ENCODE peak calls at places on chromosomes 1 and 21, in five cellular contexts. K is T-helper 9 cell; X is HEK293T; V is epithelial cell of esophagus; N is activated T-cell treated with anti-CD3 and anti-CD28 coated beads, Interleukin-2, amount 50 U/mL, for 72 hours. P is an unnamed sample.

GRCh38 chr1:65564493-65564892 is 144.0 kb downstream of the LEPR start:
- DNase-seq in N (no peak), V (no peak), K (no peak), X (peak; percentile 31), P (no peak)

GRCh38 chr1:232368821-232369321 is 261.1 kb downstream of the SIPA1L2 start:
- DNase-seq in X (no peak), N (no peak), K (no peak), V (no peak), P (no peak)

GRCh38 chr21:42193131-42193671 is 25.7 kb upstream of the ABCG1 start:
- DNase-seq in K (peak; percentile 49), X (no peak), N (peak; percentile 87), V (peak; percentile 36), P (no peak)

GRCh38 chr1:228282329-228283042 is 74.6 kb downstream of the OBSCN start:
- DNase-seq in V (no peak), X (no peak), N (no peak), K (no peak), P (peak; percentile 5)

GRCh38 chr1:119531606-119532323 is 24.8 kb downstream of the HSD3B1 start:
- DNase-seq in N (no peak), X (no peak), V (no peak), K (no peak), P (no peak)

GRCh38 chr1:248421384-248421783 is 18.5 kb downstream of the OR2T1 start:
- DNase-seq in X (no peak), V (no peak), N (no peak), K (no peak), P (no peak)

GRCh38 chr1:228072658-228073043 is 9.9 kb upstream of the ARF1 start:
- DNase-seq in N (no peak), K (no peak), X (no peak), V (no peak), P (no peak)

GRCh38 chr1:48693674-48694347 is 82.9 kb downstream of the BEND5 start:
- DNase-seq in N (no peak), X (no peak), V (peak; percentile 70), K (no peak), P (no peak)

GRCh38 chr1:63411081-63411480 is 43.7 kb downstream of the ALG6 start:
- DNase-seq in K (no peak), N (no peak), V (no peak), X (no peak), P (no peak)

GRCh38 chr1:156912861-156913808 is 7.3 kb upstream of the LRRC71 start:
- DNase-seq in V (no peak), N (no peak), X (no peak), K (no peak), P (no peak)

GRCh38 chr1:238690415-238690814 is 696.0 kb upstream of the CHRM3 start:
- DNase-seq in N (no peak), K (no peak), X (no peak), V (peak; percentile 39), P (no peak)

GRCh38 chr1:5664906-5665875 is 327.0 kb downstream of the NPHP4 start:
- DNase-seq in X (no peak), N (no peak), V (no peak), K (no peak), P (no peak)

GRCh38 chr1:245441699-245442098 is 286.9 kb downstream of the KIF26B start:
- DNase-seq in K (no peak), X (no peak), N (no peak), V (no peak), P (no peak)

GRCh38 chr1:10074855-10075418 is 42.2 kb downstream of the UBE4B start:
- DNase-seq in K (no peak), N (no peak), V (peak; percentile 62), X (no peak), P (no peak)

GRCh38 chr21:43304621-43305335 is 122.2 kb downstream of the SIK1 start:
- DNase-seq in X (no peak), K (no peak), V (no peak), N (no peak), P (no peak)

GRCh38 chr21:33257404-33257803 is 8.8 kb upstream of the IL10RB start:
- DNase-seq in K (no peak), N (no peak), V (no peak), X (no peak), P (no peak)

GRCh38 chr1:26827663-26828062 is 1.2 kb downstream of the ZDHHC18 start:
- DNase-seq in V (no peak), N (no peak), X (peak; percentile 9), K (no peak), P (no peak)

GRCh38 chr1:81233591-81233990 is 567.1 kb upstream of the ADGRL2 start:
- DNase-seq in X (no peak), K (no peak), V (no peak), N (no peak), P (no peak)

GRCh38 chr1:170619167-170620030 is 44.5 kb upstream of the PRRX1 start:
- DNase-seq in N (no peak), X (no peak), V (peak; percentile 67), K (no peak), P (no peak)

GRCh38 chr21:41845310-41846032 is 33.7 kb downstream of the PRDM15 start:
- DNase-seq in K (no peak), N (no peak), V (no peak), X (no peak), P (no peak)

GRCh38 chr1:168621356-168621755 is 45.0 kb downstream of the XCL1 start:
- DNase-seq in N (no peak), V (no peak), X (no peak), K (no peak), P (no peak)

GRCh38 chr1:47675047-47675675 is 237.3 kb downstream of the FOXD2 start:
- DNase-seq in N (no peak), K (no peak), X (no peak), V (no peak), P (no peak)